ENCODE peak calls at places on chromosomes 1 and 21, in nine cellular contexts. S, D, O, Z, U, M, H, J and X are unnamed samples.

GRCh38 chr1:178020968-178021640 is 51.2 kb upstream of the SEC16B start:
- DNase-seq in S (no peak), D (no peak), O (no peak), Z (no peak), U (no peak), M (no peak), H (no peak), J (no peak), X (no peak)

GRCh38 chr1:27577504-27578188 is 26.3 kb downstream of the AHDC1 start:
- DNase-seq in S (no peak), D (no peak), O (no peak), Z (no peak), U (no peak), M (no peak), H (no peak), J (no peak), X (no peak)

GRCh38 chr1:21290546-21290944 is 282 bp upstream of the ECE1 start:
- DNase-seq in S (no peak), D (no peak), O (no peak), Z (no peak), U (no peak), M (peak), H (peak), J (no peak), X (no peak)

GRCh38 chr1:203751051-203751450 is 13.9 kb upstream of the LAX1 start:
- DNase-seq in S (no peak), D (no peak), O (peak), Z (no peak), U (no peak), M (no peak), H (no peak), J (no peak), X (no peak)

GRCh38 chr1:176843352-176844297 is 320.9 kb downstream of the ASTN1 start:
- DNase-seq in S (peak), D (peak), O (no peak), Z (peak), U (no peak), M (no peak), H (peak), J (no peak), X (no peak)

GRCh38 chr1:53600486-53600885 is 138.5 kb downstream of the GLIS1 start:
- DNase-seq in S (no peak), D (no peak), O (no peak), Z (no peak), U (no peak), M (no peak), H (no peak), J (no peak), X (no peak)

GRCh38 chr1:212286437-212287131 is 1.4 kb downstream of the PPP2R5A start:
- DNase-seq in S (peak), D (no peak), O (peak), Z (no peak), U (peak), M (no peak), H (peak), J (no peak), X (peak)

GRCh38 chr1:51622455-51622913 is 5.6 kb downstream of the OSBPL9 start:
- DNase-seq in S (no peak), D (no peak), O (peak), Z (peak), U (peak), M (no peak), H (peak), J (no peak), X (peak)

GRCh38 chr21:31405638-31406037 is 61.6 kb upstream of the TIAM1 start:
- DNase-seq in S (no peak), D (no peak), O (no peak), Z (no peak), U (no peak), M (no peak), H (no peak), J (no peak), X (no peak)

GRCh38 chr1:81351864-81352263 is 448.9 kb upstream of the ADGRL2 start:
- DNase-seq in S (no peak), D (no peak), O (no peak), Z (no peak), U (no peak), M (no peak), H (no peak), J (no peak), X (no peak)

GRCh38 chr1:246301553-246302250 is 205.4 kb downstream of the SMYD3 start:
- DNase-seq in S (no peak), D (no peak), O (peak), Z (no peak), U (no peak), M (no peak), H (no peak), J (no peak), X (no peak)

GRCh38 chr1:35475356-35475755 is 81.8 kb downstream of the KIAA0319L start:
- DNase-seq in S (no peak), D (no peak), O (peak), Z (no peak), U (no peak), M (no peak), H (no peak), J (no peak), X (no peak)

GRCh38 chr1:236534164-236534651 is 10.4 kb downstream of the LGALS8 start:
- DNase-seq in S (no peak), D (no peak), O (peak), Z (no peak), U (peak), M (no peak), H (peak), J (no peak), X (no peak)

GRCh38 chr1:193115629-193116227 is 6.1 kb upstream of the CDC73 start:
- DNase-seq in S (no peak), D (no peak), O (peak), Z (no peak), U (peak), M (no peak), H (peak), J (no peak), X (no peak)

GRCh38 chr1:110425611-110426152 is 18.2 kb upstream of the LAMTOR5 start:
- DNase-seq in S (no peak), D (no peak), O (no peak), Z (peak), U (no peak), M (no peak), H (no peak), J (no peak), X (no peak)

GRCh38 chr1:167510244-167510643 is 8.1 kb downstream of the CD247 start:
- DNase-seq in S (no peak), D (no peak), O (no peak), Z (no peak), U (no peak), M (no peak), H (no peak), J (no peak), X (no peak)

GRCh38 chr1:74641876-74642275 is 31.7 kb downstream of the ERICH3 start:
- DNase-seq in S (no peak), D (no peak), O (peak), Z (no peak), U (no peak), M (no peak), H (peak), J (no peak), X (no peak)